ENCODE peak calls at places on chromosome 5, in seven cellular contexts. E is stimulated activated CD4-positive, alpha-beta T cell treated with anti-CD3 and anti-CD28 coated beads, Interleukin-15, amount 100 ng/mL, for 24 hours; F is ELR; P is posterior cingulate gyrus; V is activated T-helper 2 cell treated with anti-CD3 and anti-CD28 coated beads, Interferon-gamma antibody, Interleukin-2, Interleukin-4, amounts not matched to agents 10 μg/mL and 5 μg/mL and 100 μg/mL, durations not matched to agents 14 hours and 24 hours and 36 hours; H is IMR-90; B is CD4-positive, CD25-positive, alpha-beta regulatory T cell. G is an unnamed sample.

GRCh38 chr5:124030043-124030461 is 518.1 kb downstream of the CSNK1G3 start:
- DNase-seq in E (no peak), F (no peak), P (no peak), V (no peak), H (no peak), B (no peak), G (no peak)

GRCh38 chr5:15926586-15926985 is 253.0 kb downstream of the MARCHF11 start:
- DNase-seq in E (no peak), F (no peak), P (no peak), V (no peak), H (peak), B (no peak), G (no peak)

GRCh38 chr5:39933061-39933460 is 508.3 kb upstream of the DAB2 start:
- DNase-seq in E (no peak), F (no peak), P (no peak), V (no peak), H (no peak), B (no peak), G (no peak)

GRCh38 chr5:112419050-112419595 is at the start of gene EPB41L4A:
- DNase-seq in E (peak), F (no peak), P (no peak), V (no peak), H (no peak), B (no peak), G (peak)

GRCh38 chr5:111901303-111901702 is 144.3 kb upstream of the NREP start:
- DNase-seq in E (no peak), F (no peak), P (no peak), V (no peak), H (no peak), B (no peak), G (no peak)

GRCh38 chr5:72109625-72110024 is 2.4 kb downstream of the MAP1B start:
- DNase-seq in E (no peak), F (no peak), P (peak), V (no peak), H (no peak), B (no peak), G (no peak)

GRCh38 chr5:14011089-14012004 is 66.9 kb upstream of the DNAH5 start:
- DNase-seq in E (peak), F (peak), P (peak), V (peak), H (peak), B (no peak), G (peak)

GRCh38 chr5:140358738-140359310 is 1.2 kb upstream of the SLC4A9 start:
- DNase-seq in E (no peak), F (peak), P (no peak), V (no peak), H (peak), B (no peak), G (no peak)

GRCh38 chr5:105877592-105877991 is 1793.1 kb downstream of the EFNA5 start:
- DNase-seq in E (no peak), F (peak), P (no peak), V (no peak), H (no peak), B (no peak), G (no peak)

GRCh38 chr5:1002836-1003235 is 5.8 kb upstream of the NKD2 start:
- DNase-seq in E (peak), F (no peak), P (no peak), V (no peak), H (no peak), B (no peak), G (no peak)

GRCh38 chr5:157460921-157461792 is 1.1 kb downstream of the NIPAL4 start:
- DNase-seq in E (no peak), F (no peak), P (no peak), V (no peak), H (no peak), B (no peak), G (no peak)

GRCh38 chr5:4018968-4019766 is 423.5 kb downstream of the IRX1 start:
- DNase-seq in E (no peak), F (no peak), P (no peak), V (no peak), H (no peak), B (no peak), G (no peak)

GRCh38 chr5:139552893-139553575 is 8.1 kb upstream of the UBE2D2 start:
- DNase-seq in E (no peak), F (no peak), P (no peak), V (no peak), H (no peak), B (no peak), G (no peak)

GRCh38 chr5:541888-542692 is 17.8 kb upstream of the SLC9A3 start:
- DNase-seq in E (no peak), F (no peak), P (peak), V (no peak), H (no peak), B (no peak), G (peak)

GRCh38 chr5:77908787-77909186 is 132.6 kb upstream of the TBCA start:
- DNase-seq in E (no peak), F (no peak), P (no peak), V (no peak), H (no peak), B (no peak), G (no peak)

GRCh38 chr5:39650234-39650816 is 225.5 kb upstream of the DAB2 start:
- DNase-seq in E (no peak), F (peak), P (no peak), V (no peak), H (peak), B (no peak), G (no peak)

GRCh38 chr5:90940227-90940995 is 381.8 kb downstream of the ADGRV1 start:
- DNase-seq in E (peak), F (peak), P (no peak), V (peak), H (peak), B (peak), G (peak)

GRCh38 chr5:154708207-154708606 is 47.0 kb upstream of the LARP1 start:
- DNase-seq in E (no peak), F (no peak), P (no peak), V (no peak), H (no peak), B (no peak), G (no peak)

GRCh38 chr5:54671111-54671531 is 153.6 kb downstream of the SNX18 start:
- DNase-seq in E (no peak), F (no peak), P (no peak), V (no peak), H (peak), B (no peak), G (no peak)

GRCh38 chr5:146797683-146798082 is 80.9 kb downstream of the PPP2R2B start:
- DNase-seq in E (no peak), F (no peak), P (no peak), V (no peak), H (no peak), B (no peak), G (no peak)

GRCh38 chr5:134245692-134246091 is 19.8 kb upstream of the PPP2CA start:
- DNase-seq in E (no peak), F (no peak), P (no peak), V (no peak), H (no peak), B (no peak), G (no peak)

GRCh38 chr5:134177197-134178171 is 734 bp upstream of the SKP1 start:
- DNase-seq in E (no peak), F (peak), P (no peak), V (no peak), H (peak), B (no peak), G (no peak)

GRCh38 chr5:87430863-87431262 is 18.1 kb upstream of the CCNH start:
- DNase-seq in E (no peak), F (no peak), P (no peak), V (no peak), H (no peak), B (no peak), G (no peak)

GRCh38 chr5:167603135-167603534 is 688.3 kb upstream of the WWC1 start:
- DNase-seq in E (no peak), F (no peak), P (no peak), V (no peak), H (no peak), B (no peak), G (no peak)

GRCh38 chr5:92909545-92909962 is 671.5 kb downstream of the NR2F1-AS1 start:
- DNase-seq in E (no peak), F (peak), P (no peak), V (no peak), H (peak), B (no peak), G (peak)

GRCh38 chr5:72410896-72411295 is 90.7 kb downstream of the PTCD2 start:
- DNase-seq in E (no peak), F (peak), P (no peak), V (no peak), H (peak), B (no peak), G (no peak)

GRCh38 chr5:1351156-1351555 is 6.3 kb upstream of the CLPTM1L start:
- DNase-seq in E (no peak), F (no peak), P (no peak), V (no peak), H (no peak), B (no peak), G (no peak)

GRCh38 chr5:141852448-141852847 is 25.8 kb downstream of the PCDH1 start:
- DNase-seq in E (no peak), F (no peak), P (no peak), V (no peak), H (no peak), B (no peak), G (no peak)